ENCODE peak calls at places on chromosomes 7 and 10, in four cellular contexts. L, I, C and N are unnamed samples.

GRCh38 chr7:84913731-84914130 is 273.1 kb downstream of the SEMA3D start:
- DNase-seq in L (no peak), C (no peak), I (no peak), N (no peak)

GRCh38 chr7:7868245-7868899 is 100.2 kb upstream of the GLCCI1 start:
- DNase-seq in C (no peak), L (no peak), I (no peak), N (no peak)

GRCh38 chr10:89699581-89700064 is 1.8 kb upstream of the KIF20B start:
- DNase-seq in I (no peak), C (no peak), L (peak; percentile 95), N (no peak)

GRCh38 chr7:30694218-30694745 is 12.0 kb upstream of the CRHR2 start:
- DNase-seq in I (no peak), L (peak; percentile 39), C (no peak), N (no peak)

GRCh38 chr7:2051708-2052656 is 180.8 kb downstream of the MAD1L1 start:
- DNase-seq in I (no peak), C (no peak), L (no peak), N (no peak)

GRCh38 chr10:22381262-22381661 is 36.0 kb downstream of the SPAG6 start:
- DNase-seq in C (no peak), L (no peak), I (no peak), N (no peak)

GRCh38 chr10:94197241-94197640 is 165.5 kb downstream of the NOC3L start:
- DNase-seq in I (no peak), C (no peak), L (no peak), N (no peak)

GRCh38 chr7:148044173-148044572 is 546.4 kb upstream of the C7orf33 start:
- DNase-seq in I (no peak), C (no peak), L (no peak), N (no peak)

GRCh38 chr10:9596368-9596920 is 1421.2 kb upstream of the CELF2 start:
- DNase-seq in C (no peak), I (peak; percentile 0), L (no peak), N (no peak)

GRCh38 chr7:96061844-96062243 is 260.1 kb downstream of the SLC25A13 start:
- DNase-seq in I (no peak), L (no peak), C (no peak), N (no peak)

GRCh38 chr7:79182283-79182682 is 271.2 kb downstream of the MAGI2 start:
- DNase-seq in I (no peak), L (no peak), C (no peak), N (no peak)

GRCh38 chr10:35606423-35606822 is 1.3 kb downstream of the GJD4 start:
- DNase-seq in L (no peak), I (no peak), C (no peak), N (no peak)

GRCh38 chr10:30857803-30858202 is 173.9 kb downstream of the ZNF438 start:
- DNase-seq in L (no peak), C (no peak), I (no peak), N (no peak)

GRCh38 chr10:31620236-31621151 is 301.5 kb downstream of the ZEB1 start:
- DNase-seq in C (no peak), L (no peak), I (peak; percentile 43), N (no peak)

GRCh38 chr7:81725003-81725402 is 44.8 kb downstream of the HGF start:
- DNase-seq in C (no peak), L (no peak), I (no peak), N (no peak)

GRCh38 chr7:3218561-3219225 is 82.4 kb upstream of the SDK1 start:
- DNase-seq in L (peak; percentile 58), I (no peak), C (no peak), N (no peak)

GRCh38 chr7:22787936-22788335 is 34.7 kb downstream of the TOMM7 start:
- DNase-seq in C (no peak), I (no peak), L (no peak), N (no peak)

GRCh38 chr10:12418000-12418399 is 68.7 kb downstream of the CAMK1D start:
- DNase-seq in C (no peak), I (no peak), L (no peak), N (no peak)

GRCh38 chr7:9945131-9945530 is 1028.5 kb upstream of the PHF14 start:
- DNase-seq in I (no peak), L (no peak), C (no peak), N (no peak)

GRCh38 chr7:144834516-144835165 is 1.2 kb downstream of the TPK1 start:
- DNase-seq in C (no peak), L (no peak), I (no peak), N (peak; percentile 23)

GRCh38 chr7:3217166-3217565 is 83.9 kb upstream of the SDK1 start:
- DNase-seq in I (no peak), C (no peak), L (no peak), N (no peak)

GRCh38 chr10:110425684-110426293 is 71.9 kb upstream of the DUSP5 start:
- DNase-seq in I (peak; percentile 76), L (peak; percentile 20), C (no peak), N (peak; percentile 89)

GRCh38 chr10:5234106-5234877 is 37.7 kb downstream of the AKR1C4 start:
- DNase-seq in I (peak; percentile 18), C (no peak), L (peak; percentile 91), N (no peak)

GRCh38 chr7:73971701-73972341 is 56.2 kb upstream of the ELN start:
- DNase-seq in C (peak; percentile 47), L (no peak), I (no peak), N (no peak)

GRCh38 chr10:78868861-78869260 is 199.9 kb upstream of the ZMIZ1 start:
- DNase-seq in I (no peak), L (no peak), C (no peak), N (no peak)

GRCh38 chr10:77821551-77821950 is 105.0 kb downstream of the DLG5 start:
- DNase-seq in L (no peak), C (no peak), I (no peak), N (no peak)

GRCh38 chr7:92523110-92523509 is 5.2 kb downstream of the PEX1 start:
- DNase-seq in I (no peak), C (no peak), L (no peak), N (no peak)

GRCh38 chr7:92528958-92529264 is 316 bp downstream of the RBM48 start:
- DNase-seq in C (no peak), I (no peak), L (no peak), N (no peak)

GRCh38 chr7:92527300-92528187 is 776 bp downstream of the PEX1 start:
- DNase-seq in L (peak; percentile 62), I (peak; percentile 80), C (peak; percentile 37), N (peak; percentile 15)

GRCh38 chr7:92528188-92528957 is at the start of the genes PEX1 and RBM48:
- DNase-seq in L (peak; percentile 99), C (peak; percentile 99), I (peak; percentile 98), N (peak; percentile 96)
- TF ChIP-seq REST in L (no peak), C (no peak), I (no peak), N (peak; percentile 32)

GRCh38 chr7:44797329-44798258 is 1.1 kb downstream of the PPIA start:
- DNase-seq in L (peak; percentile 79), I (peak; percentile 81), C (peak; percentile 64), N (no peak)

GRCh38 chr7:44798649-44799275 is 2.3 kb downstream of the PPIA start:
- DNase-seq in C (no peak), L (no peak), I (no peak), N (no peak)

GRCh38 chr7:44802418-44803025 is 6.0 kb downstream of the PPIA start:
- DNase-seq in I (no peak), C (no peak), L (no peak), N (no peak)

GRCh38 chr7:44801890-44802289 is 5.4 kb downstream of the PPIA start:
- DNase-seq in C (no peak), I (no peak), L (no peak), N (no peak)

DNA sequence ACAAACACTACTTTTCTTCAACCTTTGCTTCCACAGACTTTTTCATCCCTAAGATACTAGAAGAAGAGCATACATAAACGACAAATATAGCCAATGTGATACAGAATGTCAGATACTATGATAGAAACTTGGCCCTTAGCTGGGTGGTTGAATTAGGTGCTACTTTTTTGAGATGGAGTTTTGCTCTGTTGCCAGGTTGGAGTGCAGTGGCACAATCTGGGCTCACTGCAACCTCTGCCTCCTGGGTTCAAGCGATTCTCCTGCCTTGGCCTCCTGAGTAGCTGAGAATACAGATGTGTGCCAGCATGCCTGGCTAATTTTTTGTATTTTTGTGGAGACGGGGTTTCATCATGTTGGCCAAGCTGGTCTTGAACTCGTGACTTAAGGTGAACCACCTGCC is 3.5 kb downstream of the PPIA start:
- DNase-seq in I (no peak), L (no peak), C (no peak), N (no peak)
- TF ChIP-seq REST in I (no peak), L (no peak), C (no peak), N (no peak)

GRCh38 chr10:2928219-2928840 is 139.0 kb upstream of the PFKP start:
- DNase-seq in I (peak; percentile 92), L (peak; percentile 34), C (peak; percentile 51), N (peak; percentile 54)

GRCh38 chr10:2933041-2933440 is 134.3 kb upstream of the PFKP start:
- DNase-seq in C (no peak), L (no peak), I (no peak), N (no peak)

GRCh38 chr10:2929859-2930258 is 137.5 kb upstream of the PFKP start:
- DNase-seq in C (no peak), L (no peak), I (no peak), N (no peak)

GRCh38 chr10:2926918-2927660 is 140.3 kb upstream of the PFKP start:
- DNase-seq in I (no peak), L (no peak), C (no peak), N (no peak)

GRCh38 chr10:2929457-2929856 is 137.9 kb upstream of the PFKP start:
- DNase-seq in C (no peak), I (no peak), L (no peak), N (no peak)
- TF ChIP-seq REST in C (no peak), I (no peak), L (no peak), N (no peak)

DNA sequence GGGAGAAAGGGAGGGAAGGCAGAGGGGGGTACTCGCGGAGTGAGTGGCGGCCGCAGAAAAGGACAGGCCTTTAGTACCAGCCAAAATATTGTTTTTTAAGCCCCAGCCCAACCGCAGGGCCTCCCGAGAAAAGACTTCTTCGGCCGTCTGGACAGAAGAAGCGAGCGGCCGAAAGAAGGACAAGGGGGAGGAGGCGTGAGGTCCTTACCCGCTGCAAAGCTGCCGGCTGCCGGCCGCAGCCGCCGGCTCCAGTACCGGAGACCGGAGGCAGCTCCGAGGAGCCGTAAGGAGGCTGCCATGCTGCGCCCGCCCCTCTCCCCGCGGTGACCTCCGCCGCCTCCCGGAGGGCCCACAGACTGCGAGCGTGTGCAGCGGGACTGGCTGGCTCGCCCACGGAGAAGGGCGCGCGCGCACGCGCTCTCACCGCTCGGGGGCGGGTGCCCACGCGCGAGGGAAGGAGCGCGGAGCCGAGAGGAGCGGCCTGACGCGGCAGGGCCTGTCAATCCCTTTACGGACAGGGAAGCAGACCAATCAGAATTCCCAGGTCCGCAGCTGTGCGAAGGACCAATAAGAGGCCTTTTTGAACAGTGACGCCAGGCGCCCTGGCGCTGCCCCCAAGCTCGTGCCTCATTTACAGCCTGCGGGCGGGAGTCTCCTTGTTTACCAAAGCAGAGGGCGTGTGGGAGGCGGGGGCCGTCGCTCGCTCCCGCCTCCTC is at the start of gene HIBADH:
- DNase-seq in C (peak; percentile 99), I (peak; percentile 99), L (peak; percentile 98), N (peak; percentile 94)
- TF ChIP-seq REST in C (no peak), I (no peak), L (no peak), N (no peak)

DNA sequence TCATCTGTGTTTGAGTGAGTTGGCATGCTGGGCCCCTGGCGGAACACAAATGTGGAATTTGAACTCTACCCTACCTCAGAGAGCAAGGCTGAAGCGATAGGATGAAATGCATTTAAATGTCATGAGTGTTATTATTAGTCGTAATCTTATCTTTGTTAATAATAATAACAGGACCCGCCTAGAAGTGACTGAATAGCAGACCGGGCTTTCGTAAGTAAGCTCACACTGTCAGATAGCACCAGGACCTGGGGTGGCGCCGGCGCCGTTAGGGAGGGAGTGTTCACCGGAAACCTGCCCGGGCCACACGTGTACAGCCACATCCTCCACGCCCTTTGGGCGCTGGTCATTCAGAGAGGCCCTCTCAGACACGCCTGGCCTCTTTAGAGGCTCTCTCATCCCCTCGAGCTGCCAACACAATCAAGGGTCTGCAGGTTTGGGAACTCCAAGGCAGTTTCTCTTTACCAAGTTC is 63.6 kb downstream of the GRK5 start:
- DNase-seq in I (peak; percentile 50), L (peak; percentile 75), C (peak; percentile 41), N (no peak)
- TF ChIP-seq REST in I (no peak), L (no peak), C (no peak), N (no peak)